ENCODE peak calls at places on chromosomes 11 and 22, in eight cellular contexts. L is KG1; T is fibroblast of lung; V is stimulated activated CD8-positive, alpha-beta memory T cell treated with anti-CD3 and anti-CD28 coated beads, Interleukin-4, amount 100 ng/mL, for 4 hours; S is CD4-positive, alpha-beta T cell; H is SK-N-SH; F is HuH-7; N is T-cell. I is an unnamed sample.

GRCh38 chr11:34627197-34627596 is 6.3 kb downstream of the EHF start:
- DNase-seq in F (no peak), T (no peak), H (no peak), V (no peak), N (no peak), L (no peak), S (no peak), I (no peak)

GRCh38 chr11:7050191-7050590 is 29.9 kb downstream of the NLRP14 start:
- DNase-seq in H (no peak), F (no peak), L (no peak), S (no peak), V (no peak), N (no peak), T (no peak), I (no peak)

GRCh38 chr22:40193429-40194421 is 16.0 kb downstream of the TNRC6B start:
- DNase-seq in V (no peak), F (no peak), N (no peak), H (no peak), T (peak), S (no peak), L (no peak), I (no peak)

GRCh38 chr11:8206251-8207079 is 37.6 kb upstream of the RIC3 start:
- DNase-seq in T (peak), F (no peak), S (no peak), L (peak), V (no peak), H (peak), N (no peak), I (no peak)

GRCh38 chr11:67054851-67055523 is 1.7 kb upstream of the RHOD start:
- DNase-seq in F (peak), T (peak), V (no peak), S (no peak), H (peak), N (no peak), L (no peak), I (peak)

GRCh38 chr22:39666926-39667325 is 96.4 kb downstream of the CACNA1I start:
- DNase-seq in H (no peak), T (no peak), V (no peak), F (no peak), L (no peak), S (no peak), N (no peak), I (no peak)

GRCh38 chr11:15175780-15176179 is 61.1 kb downstream of the INSC start:
- DNase-seq in S (no peak), L (no peak), T (no peak), F (no peak), N (no peak), V (no peak), H (no peak), I (no peak)

GRCh38 chr11:121895919-121896318 is 220.1 kb downstream of the BLID start:
- DNase-seq in V (no peak), N (no peak), L (no peak), S (no peak), T (peak), H (no peak), F (no peak), I (peak)

I was measured in MG63.